ENCODE peak calls at places on chromosome 10, in ten cellular contexts. D is HS-5; K is NT2/D1; M is GM23248; T is HTR-8/SVneo; X is ovary; P is stimulated activated CD4-positive, alpha-beta T cell treated with anti-CD3 and anti-CD28 coated beads, Interleukin-1b, Interleukin-23, amount 100 ng/mL, for 24 hours; L is HCT116; R is ACHN; S is AG08396. F is an unnamed sample.

GRCh38 chr10:114987995-114988394 is 50.0 kb downstream of the TRUB1 start:
- DNase-seq in T (no peak), L (no peak), R (no peak), P (no peak), S (peak), M (peak), D (no peak), K (no peak), X (no peak), F (no peak)

GRCh38 chr10:99845837-99846382 is 63.5 kb downstream of the ABCC2 start:
- DNase-seq in M (peak), T (peak), K (peak), S (peak), P (peak), R (peak), D (peak), X (peak), L (peak), F (peak)

GRCh38 chr10:18157909-18158308 is 17.7 kb downstream of the CACNB2 start:
- DNase-seq in X (no peak), D (peak), T (no peak), L (no peak), K (no peak), M (peak), R (no peak), P (no peak), S (peak), F (no peak)

GRCh38 chr10:63430091-63430998 is 35.4 kb downstream of the JMJD1C start:
- DNase-seq in K (no peak), X (no peak), R (peak), L (peak), D (no peak), M (peak), S (peak), P (no peak), T (peak), F (peak)

GRCh38 chr10:132102717-132103110 is 37.0 kb downstream of the JAKMIP3 start:
- DNase-seq in S (no peak), T (no peak), P (no peak), R (no peak), X (no peak), M (no peak), K (no peak), L (no peak), D (no peak), F (no peak)

GRCh38 chr10:14579405-14579804 is 195.3 kb downstream of the FAM107B start:
- DNase-seq in L (no peak), K (no peak), D (no peak), R (no peak), P (no peak), S (no peak), M (peak), T (no peak), X (no peak), F (no peak)

GRCh38 chr10:103800789-103801540 is 54.4 kb downstream of the SH3PXD2A start:
- DNase-seq in S (no peak), D (no peak), K (no peak), T (peak), X (no peak), R (no peak), M (peak), L (no peak), P (no peak), F (peak)

GRCh38 chr10:5557040-5557721 is 32.4 kb downstream of the CALML3 start:
- DNase-seq in X (peak), D (no peak), R (no peak), L (no peak), P (no peak), M (no peak), K (no peak), S (no peak), T (no peak), F (no peak)

GRCh38 chr10:59138052-59138451 is 38.4 kb upstream of the PHYHIPL start:
- DNase-seq in X (no peak), P (no peak), M (no peak), T (no peak), S (no peak), K (no peak), R (no peak), D (no peak), L (no peak), F (no peak)

GRCh38 chr10:4527281-4527960 is 298.6 kb upstream of the AKR1E2 start:
- DNase-seq in L (no peak), X (no peak), P (no peak), K (no peak), M (peak), R (no peak), S (peak), T (peak), D (peak), F (no peak)

GRCh38 chr10:33337335-33337854 is 2.9 kb upstream of the NRP1 start:
- DNase-seq in D (no peak), T (peak), L (no peak), X (peak), K (no peak), R (peak), M (peak), P (no peak), S (peak), F (no peak)

GRCh38 chr10:92757066-92757716 is 67.4 kb downstream of the HHEX start:
- DNase-seq in D (no peak), S (peak), K (peak), X (peak), P (no peak), M (peak), T (peak), R (peak), L (peak), F (no peak)

GRCh38 chr10:47165711-47166404 is 134.1 kb upstream of the GDF10 start:
- DNase-seq in L (no peak), D (no peak), R (no peak), S (peak), K (no peak), P (no peak), X (peak), M (peak), T (peak), F (no peak)

GRCh38 chr10:101444058-101444457 is 90.1 kb downstream of the BTRC start:
- DNase-seq in X (no peak), M (peak), R (peak), S (peak), L (no peak), P (no peak), T (no peak), K (no peak), D (no peak), F (no peak)

GRCh38 chr10:76034236-76035009 is 603.0 kb downstream of the LRMDA start:
- DNase-seq in K (no peak), R (no peak), S (no peak), X (no peak), M (peak), P (no peak), D (no peak), L (no peak), T (no peak), F (no peak)

GRCh38 chr10:125152646-125153368 is 7.6 kb downstream of the CTBP2 start:
- DNase-seq in R (no peak), D (no peak), L (no peak), K (no peak), T (no peak), P (no peak), S (peak), X (no peak), M (peak), F (no peak)

GRCh38 chr10:75926763-75927162 is 495.3 kb downstream of the LRMDA start:
- DNase-seq in D (no peak), T (no peak), X (peak), R (no peak), K (no peak), P (no peak), L (peak), S (peak), M (no peak), F (no peak)